ENCODE peak calls at places on chromosomes 1 and 21, in six cellular contexts. E is cardiac muscle cell, R is GM12865, C is choroid plexus epithelial cell, Z is fibroblast of the aortic adventitia, P is A549. J is an unnamed sample.

GRCh38 chr1:68270993-68271392 is 38.7 kb upstream of the WLS start:
- DNase-seq in E (no peak), R (no peak), C (no peak), Z (peak; percentile 32), P (no peak), J (no peak)

GRCh38 chr1:30321216-30321910 is 402.0 kb downstream of the MATN1 start:
- DNase-seq in E (no peak), R (no peak), C (no peak), Z (no peak), P (no peak), J (no peak)

GRCh38 chr21:15480160-15480559 is 249.6 kb upstream of the USP25 start:
- DNase-seq in E (no peak), R (no peak), C (no peak), Z (no peak), P (no peak), J (no peak)

GRCh38 chr21:28427356-28428022 is 565.2 kb downstream of the LTN1 start:
- DNase-seq in E (peak; percentile 47), R (no peak), C (peak; percentile 56), Z (peak; percentile 65), P (no peak), J (peak; percentile 45)

GRCh38 chr1:76955652-76956051 is 88.4 kb downstream of the ST6GALNAC5 start:
- DNase-seq in E (peak; percentile 17), R (no peak), C (peak; percentile 86), Z (no peak), P (no peak), J (peak; percentile 35)

GRCh38 chr21:33117268-33117888 is 47.4 kb downstream of the OLIG1 start:
- DNase-seq in E (no peak), R (no peak), C (no peak), Z (no peak), P (no peak), J (no peak)

GRCh38 chr1:26537951-26538352 is 8.4 kb downstream of the RPS6KA1 start:
- DNase-seq in E (peak; percentile 59), R (peak; percentile 63), C (peak; percentile 77), Z (peak; percentile 12), P (peak; percentile 38), J (peak; percentile 37)

GRCh38 chr1:192543445-192543844 is 32.1 kb upstream of the RGS1 start:
- DNase-seq in E (no peak), R (no peak), C (no peak), Z (no peak), P (no peak), J (no peak)

GRCh38 chr1:116521186-116521585 is 49.6 kb downstream of the CD58 start:
- DNase-seq in E (peak; percentile 66), R (no peak), C (no peak), Z (peak; percentile 78), P (no peak), J (peak; percentile 84)

GRCh38 chr1:59243544-59243943 is 53.4 kb upstream of the FGGY start:
- DNase-seq in E (no peak), R (no peak), C (no peak), Z (no peak), P (no peak), J (no peak)

GRCh38 chr1:169550294-169550693 is 36.0 kb downstream of the F5 start:
- DNase-seq in E (peak; percentile 68), R (peak; percentile 62), C (peak; percentile 70), Z (peak; percentile 68), P (peak; percentile 34), J (peak; percentile 57)

GRCh38 chr1:186790101-186790500 is 38.6 kb upstream of the PLA2G4A start:
- DNase-seq in E (peak; percentile 48), R (no peak), C (peak; percentile 57), Z (peak; percentile 41), P (no peak), J (no peak)

GRCh38 chr1:231057410-231057809 is 17.4 kb upstream of the FAM89A start:
- DNase-seq in E (no peak), R (no peak), C (no peak), Z (no peak), P (no peak), J (no peak)

GRCh38 chr1:231055271-231055670 is 15.2 kb upstream of the FAM89A start:
- DNase-seq in E (no peak), R (no peak), C (no peak), Z (no peak), P (no peak), J (no peak)

GRCh38 chr1:231052777-231053176 is 12.7 kb upstream of the FAM89A start:
- DNase-seq in E (no peak), R (no peak), C (no peak), Z (no peak), P (no peak), J (no peak)

GRCh38 chr1:231050395-231050794 is 10.3 kb upstream of the FAM89A start:
- DNase-seq in E (no peak), R (no peak), C (no peak), Z (no peak), P (no peak), J (no peak)

GRCh38 chr1:231053493-231054162 is 13.6 kb upstream of the FAM89A start:
- DNase-seq in E (peak; percentile 93), R (peak; percentile 38), C (peak; percentile 87), Z (peak; percentile 92), P (no peak), J (peak; percentile 55)
- H3K4me3 ChIP-seq in E (no peak overlapping the region), R (peak overlapping the region; percentile 9), C (no peak overlapping the region), Z (no peak overlapping the region), P (no peak overlapping the region), J (no peak overlapping the region)

DNA sequence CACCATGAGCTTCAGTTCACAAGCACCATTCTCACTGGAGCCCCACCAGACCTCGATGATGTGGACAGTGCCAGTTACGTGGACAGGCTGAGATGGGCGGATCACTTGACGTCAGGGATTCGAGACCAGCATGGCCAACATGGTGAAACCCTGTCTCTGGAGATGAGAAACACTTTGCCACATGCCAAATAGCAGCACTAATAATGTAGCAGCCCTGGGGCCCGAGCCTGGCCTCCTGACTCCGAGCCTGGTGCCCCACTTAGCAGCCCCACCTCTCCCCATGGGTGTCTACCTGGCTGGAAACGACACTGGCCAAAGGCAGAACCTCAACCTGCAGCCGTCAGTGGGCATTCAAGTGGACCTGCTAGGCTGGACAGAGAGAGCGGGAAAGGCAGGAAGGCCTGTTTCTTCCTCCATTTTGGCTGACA is 129.1 kb downstream of the TOMM20 start:
- DNase-seq in E (no peak), R (no peak), C (no peak), Z (no peak), P (no peak), J (no peak)
- TF ChIP-seq CTCF in E (no peak), R (no peak), C (no peak), Z (no peak), P (no peak), J (no peak)

GRCh38 chr1:50027794-50028193 is 4.0 kb upstream of the AGBL4 start:
- DNase-seq in E (no peak), R (no peak), C (no peak), Z (no peak), P (no peak), J (no peak)

DNA sequence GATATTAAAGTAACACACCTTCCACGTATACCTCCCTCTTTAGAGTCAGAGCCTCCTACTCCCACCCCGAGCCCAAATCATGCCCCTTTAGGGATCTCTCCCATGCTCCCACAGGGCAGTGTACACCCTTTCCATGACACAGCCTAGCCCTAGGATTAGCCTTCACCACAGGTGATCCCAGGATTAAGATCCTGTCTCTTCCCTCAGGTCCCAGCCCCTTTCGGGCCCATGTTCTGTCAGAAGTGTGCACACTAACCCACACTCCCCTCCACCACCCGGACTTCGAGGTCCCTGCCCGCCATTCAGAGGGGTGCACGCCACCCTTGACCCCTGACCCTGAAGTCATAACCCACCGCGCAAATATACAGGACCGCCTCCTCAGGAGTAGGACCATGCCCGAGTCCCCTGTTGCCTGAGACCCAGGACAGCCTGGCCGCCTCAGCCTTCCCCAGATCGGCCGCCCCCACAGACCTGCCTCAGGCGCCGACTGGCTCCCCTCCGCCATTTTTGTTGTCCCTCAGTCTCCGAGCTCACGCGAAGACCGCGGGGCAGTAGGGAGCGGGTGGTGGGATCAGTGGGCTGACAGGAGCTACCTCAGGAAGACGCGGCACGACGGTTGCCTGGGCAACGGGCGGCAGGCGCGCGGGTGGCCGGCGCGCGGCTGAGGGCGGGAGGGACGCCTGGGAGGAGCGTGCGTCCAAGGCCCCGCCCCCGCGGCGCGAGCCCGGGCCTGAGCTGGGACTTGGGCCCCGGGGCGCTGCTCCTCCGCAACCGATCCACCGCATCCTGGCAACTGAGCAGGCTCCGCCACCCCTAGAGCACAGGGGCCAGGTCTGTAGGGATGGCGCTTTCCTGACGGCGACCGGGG is at the start of gene AGBL4:
- DNase-seq in E (peak; percentile 33), R (no peak), C (peak; percentile 5), Z (no peak), P (peak; percentile 12), J (peak; percentile 0)
- H3K4me3 ChIP-seq in E (peak within 1 kb of the TSS; percentile 15), R (no peak within 1 kb of the TSS), C (peak within 1 kb of the TSS; percentile 46), Z (peak within 1 kb of the TSS; percentile 58), P (peak within 1 kb of the TSS; percentile 53), J (peak within 1 kb of the TSS; percentile 34)

DNA sequence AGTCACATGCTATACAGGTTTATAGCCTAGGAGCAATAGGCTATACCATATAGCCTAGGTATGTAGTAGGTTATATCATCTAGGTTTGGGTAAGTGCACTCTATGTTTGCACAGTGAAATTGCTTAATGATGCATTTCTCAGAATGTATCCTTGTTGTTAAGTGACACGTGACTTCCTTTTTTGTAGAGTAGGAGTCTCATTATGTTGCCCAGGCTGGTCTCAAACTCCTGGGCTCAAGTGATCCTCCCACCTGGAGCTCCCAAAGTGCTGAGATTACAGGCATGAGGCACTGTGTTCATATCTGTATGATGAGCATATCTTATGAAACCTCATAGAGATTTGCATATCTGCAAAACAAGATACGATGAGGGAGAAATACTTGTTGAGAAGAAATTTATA is 13.8 kb upstream of the ABCB10 start:
- DNase-seq in E (no peak), R (no peak), C (no peak), Z (no peak), P (no peak), J (no peak)
- TF ChIP-seq CTCF in E (no peak), R (no peak), C (no peak), Z (no peak), P (no peak), J (no peak)

DNA sequence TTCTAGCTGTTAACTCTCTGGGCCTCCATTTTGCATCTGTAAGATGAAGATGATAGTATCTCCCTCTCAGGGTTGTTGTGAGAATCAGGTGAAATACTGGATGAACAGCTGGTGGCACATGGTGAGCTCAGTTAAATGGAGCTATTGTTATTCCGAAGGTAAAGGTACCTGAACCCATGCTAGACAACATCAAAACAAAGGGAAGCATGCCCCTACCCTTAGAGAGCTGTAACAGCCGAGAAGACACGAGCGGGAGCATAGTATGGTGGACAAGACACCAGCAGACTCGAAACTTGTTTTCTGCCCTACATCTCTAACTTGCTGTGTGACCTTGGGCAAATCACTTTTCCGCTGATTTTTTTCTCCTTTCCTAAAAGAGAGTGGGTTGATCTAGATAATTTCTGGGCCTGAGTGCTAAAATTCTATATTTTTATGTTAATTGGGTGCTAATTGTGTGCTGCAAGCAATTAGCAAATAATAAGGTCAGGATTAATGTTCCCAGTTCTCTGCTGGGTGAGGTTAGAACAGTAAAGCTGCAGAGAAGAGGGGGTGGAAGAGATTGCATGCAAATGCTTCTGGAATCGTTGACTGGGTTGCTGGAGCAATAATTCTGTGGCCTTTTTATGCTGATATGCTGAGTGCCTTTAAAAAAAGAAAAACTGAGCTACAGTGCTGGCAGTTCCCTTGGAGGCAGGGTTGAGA is 10.8 kb downstream of the TMEM200B start:
- DNase-seq in E (no peak), R (no peak), C (no peak), Z (no peak), P (no peak), J (no peak)
- H3K4me3 ChIP-seq in E (no peak overlapping the region), R (no peak overlapping the region), C (no peak overlapping the region), Z (no peak overlapping the region), P (no peak overlapping the region), J (no peak overlapping the region)

GRCh38 chr1:17574502-17574901 is 35.0 kb downstream of the ARHGEF10L start:
- DNase-seq in E (no peak), R (no peak), C (no peak), Z (no peak), P (no peak), J (no peak)
- TF ChIP-seq CTCF in E (peak; percentile 21), R (no peak), C (peak; percentile 43), Z (peak; percentile 24), P (no peak), J (no peak)

GRCh38 chr1:90730247-90731022 is 13.3 kb upstream of the BARHL2 start:
- DNase-seq in E (peak; percentile 13), R (no peak), C (peak; percentile 24), Z (peak; percentile 10), P (no peak), J (no peak)
- H3K4me3 ChIP-seq in E (peak overlapping the region; percentile 19), R (no peak overlapping the region), C (peak overlapping the region; percentile 21), Z (peak overlapping the region; percentile 10), P (peak overlapping the region; percentile 45), J (no peak overlapping the region)